ENCODE peak calls at places on chromosomes 4 and X, in six cellular contexts. U is ovary, Q is heart right ventricle, B is suprapubic skin, Z is upper lobe of left lung, I is colonic mucosa. A is an unnamed sample.

GRCh38 chr4:152651473-152652060 is 28.2 kb downstream of the TMEM154 start:
- DNase-seq in Z (no peak), B (no peak), U (no peak), I (no peak), Q (no peak), A (no peak)

GRCh38 chr4:122826596-122827257 is at the start of gene FGF2:
- DNase-seq in U (peak; percentile 86), Q (peak; percentile 70), I (peak; percentile 52), B (peak; percentile 85), Z (peak; percentile 91), A (peak; percentile 68)

GRCh38 chr4:94690851-94691254 is 66.9 kb upstream of the BMPR1B start:
- DNase-seq in Z (no peak), Q (no peak), I (no peak), B (no peak), U (no peak), A (no peak)

GRCh38 chrX:22135994-22136684 is 104.0 kb downstream of the PHEX start:
- DNase-seq in Q (no peak), U (no peak), Z (no peak), B (no peak), I (no peak), A (no peak)

GRCh38 chr4:70743728-70744127 is 22.0 kb downstream of the RUFY3 start:
- DNase-seq in Z (no peak), Q (no peak), I (no peak), U (no peak), B (no peak), A (no peak)

GRCh38 chrX:39950035-39950688 is 147.6 kb downstream of the BCOR start:
- DNase-seq in B (no peak), Q (no peak), U (no peak), Z (no peak), I (no peak), A (no peak)

GRCh38 chr4:8329859-8330761 is 60.6 kb downstream of the HTRA3 start:
- DNase-seq in B (peak; percentile 78), Q (no peak), U (peak; percentile 41), I (no peak), Z (no peak), A (no peak)

GRCh38 chrX:95629737-95630136 is 1054.9 kb upstream of the DIAPH2 start:
- DNase-seq in Q (no peak), I (no peak), Z (no peak), B (no peak), U (no peak), A (no peak)

GRCh38 chr4:5955201-5955821 is 62.4 kb upstream of the CRMP1 start:
- DNase-seq in Q (no peak), B (peak; percentile 79), U (no peak), Z (no peak), I (no peak), A (no peak)

GRCh38 chr4:74038161-74039064 is at the start of gene CXCL3:
- DNase-seq in U (peak; percentile 62), B (peak; percentile 79), Z (peak; percentile 96), Q (peak; percentile 79), I (peak; percentile 95), A (peak; percentile 75)

GRCh38 chr4:107838138-107838618 is 13.4 kb downstream of the SGMS2 start:
- DNase-seq in Q (no peak), U (no peak), B (no peak), Z (no peak), I (no peak), A (no peak)

GRCh38 chr4:79827283-79827682 is 245.7 kb downstream of the ANTXR2 start:
- DNase-seq in Q (no peak), Z (no peak), B (no peak), U (no peak), I (no peak), A (no peak)

GRCh38 chr4:18508801-18509200 is 487.2 kb upstream of the LCORL start:
- DNase-seq in Z (no peak), Q (no peak), U (no peak), I (no peak), B (no peak), A (no peak)

GRCh38 chr4:147793569-147793968 is 61.7 kb downstream of the ARHGAP10 start:
- DNase-seq in B (no peak), Z (no peak), U (no peak), Q (no peak), I (no peak), A (no peak)

GRCh38 chrX:101347859-101348451 is 587 bp downstream of the TIMM8A start:
- DNase-seq in I (no peak), Q (no peak), U (no peak), B (no peak), Z (no peak), A (no peak)

GRCh38 chr4:154999950-155000578 is 208.4 kb upstream of the NPY2R start:
- DNase-seq in Z (no peak), U (no peak), Q (no peak), B (no peak), I (no peak), A (no peak)

GRCh38 chr4:149409186-149410056 is 406.2 kb downstream of the IQCM start:
- DNase-seq in U (no peak), B (no peak), Q (peak; percentile 39), I (no peak), Z (no peak), A (no peak)

GRCh38 chr4:20284990-20285389 is 33.3 kb downstream of the SLIT2 start:
- DNase-seq in Q (no peak), B (no peak), U (no peak), Z (no peak), I (no peak), A (no peak)

GRCh38 chrX:106397788-106398538 is 213.8 kb upstream of the RADX start:
- DNase-seq in U (no peak), Z (no peak), Q (no peak), I (no peak), B (no peak), A (no peak)

GRCh38 chr4:14023036-14023435 is 395.5 kb upstream of the BOD1L1 start:
- DNase-seq in U (no peak), I (no peak), Z (no peak), B (no peak), Q (no peak), A (no peak)

GRCh38 chrX:5528057-5528456 is 700.6 kb downstream of the NLGN4X start:
- DNase-seq in Q (no peak), U (no peak), B (no peak), I (no peak), Z (no peak), A (no peak)

GRCh38 chr4:152189451-152190179 is 346.3 kb downstream of the FBXW7 start:
- DNase-seq in B (no peak), Q (no peak), U (no peak), I (no peak), Z (no peak), A (no peak)

GRCh38 chr4:17599826-17600225 is 14.6 kb upstream of the MED28 start:
- DNase-seq in B (no peak), Z (no peak), I (no peak), U (no peak), Q (no peak), A (no peak)

GRCh38 chr4:94889523-94889922 is 131.8 kb downstream of the BMPR1B start:
- DNase-seq in Z (no peak), U (no peak), B (no peak), I (no peak), Q (no peak), A (no peak)

GRCh38 chr4:2241410-2242353 is at the start of the genes HAUS3 and POLN:
- DNase-seq in I (peak; percentile 99), B (peak; percentile 99), U (peak; percentile 99), Z (peak; percentile 99), Q (peak; percentile 99), A (peak; percentile 97)
- H3K4me1 ChIP-seq in I (peaks cover 17% of the 10 kb centered on the region), B (peaks cover 52% of the 10 kb centered on the region), U (peaks cover 15% of the 10 kb centered on the region), Z (peaks cover 53% of the 10 kb centered on the region), Q (peaks cover 50% of the 10 kb centered on the region), A (peaks cover 56% of the 10 kb centered on the region)

GRCh38 chr4:141254326-141254725 is 33.6 kb downstream of the ZNF330 start:
- DNase-seq in U (no peak), Z (no peak), I (no peak), Q (no peak), B (no peak), A (no peak)
- TF ChIP-seq CTCF in U (no peak), Z (no peak), I (no peak), Q (no peak), B (no peak), A (no peak)

GRCh38 chr4:145178740-145179139 is 1.6 kb downstream of the OTUD4 start:
- DNase-seq in B (no peak), Q (no peak), Z (no peak), U (no peak), I (peak; percentile 55), A (no peak)
- H3K4me3 ChIP-seq in B (peak overlapping the region; percentile 84), Q (peak overlapping the region; percentile 79), Z (peak overlapping the region; percentile 77), U (peak overlapping the region; percentile 68), I (peak overlapping the region; percentile 82), A (peak overlapping the region; percentile 67)

GRCh38 chrX:13123857-13124345 is 79.5 kb upstream of the FAM9C start:
- DNase-seq in Q (no peak), B (no peak), I (no peak), U (no peak), Z (no peak), A (no peak)
- H3K4me1 ChIP-seq in Q (peaks cover 2% of the 10 kb centered on the region), B (peaks cover 30% of the 10 kb centered on the region), I (no peaks in the 10 kb centered on the region), U (peaks cover 3% of the 10 kb centered on the region), Z (peaks cover 27% of the 10 kb centered on the region), A (no peaks in the 10 kb centered on the region)

A was measured in right atrium auricular region.